ENCODE peak calls at places on chromosomes 7 and 10, in four cellular contexts. M, B, E and H are unnamed samples.

GRCh38 chr10:24645784-24646183 is 77.9 kb downstream of the ARHGAP21 start:
- DNase-seq in M (no peak), B (no peak), E (no peak), H (peak)

GRCh38 chr7:75696263-75697037 is 42.3 kb downstream of the HIP1 start:
- DNase-seq in M (no peak), B (no peak), E (no peak), H (no peak)

GRCh38 chr10:36236931-36237330 is 594.8 kb upstream of the FZD8 start:
- DNase-seq in M (no peak), B (no peak), E (no peak), H (no peak)

GRCh38 chr7:154792436-154793055 is 210.4 kb downstream of the PAXIP1 start:
- DNase-seq in M (no peak), B (no peak), E (no peak), H (no peak)

GRCh38 chr7:86972072-86972471 is 87.4 kb downstream of the ELAPOR2 start:
- DNase-seq in M (no peak), B (no peak), E (no peak), H (no peak)

GRCh38 chr7:102951839-102952238 is 39.0 kb downstream of the LRRC17 start:
- DNase-seq in M (no peak), B (no peak), E (no peak), H (no peak)

GRCh38 chr7:16925609-16926008 is 43.8 kb upstream of the AGR3 start:
- DNase-seq in M (no peak), B (no peak), E (no peak), H (no peak)

GRCh38 chr10:958106-958505 is 26.6 kb upstream of the LARP4B start:
- DNase-seq in M (no peak), B (no peak), E (no peak), H (no peak)

GRCh38 chr7:5701085-5701914 is 80.2 kb downstream of the RNF216 start:
- DNase-seq in M (no peak), B (no peak), E (no peak), H (peak)

GRCh38 chr7:130668258-130669050 is at the start of gene COPG2:
- DNase-seq in M (peak), B (peak), E (peak), H (peak)

DNA sequence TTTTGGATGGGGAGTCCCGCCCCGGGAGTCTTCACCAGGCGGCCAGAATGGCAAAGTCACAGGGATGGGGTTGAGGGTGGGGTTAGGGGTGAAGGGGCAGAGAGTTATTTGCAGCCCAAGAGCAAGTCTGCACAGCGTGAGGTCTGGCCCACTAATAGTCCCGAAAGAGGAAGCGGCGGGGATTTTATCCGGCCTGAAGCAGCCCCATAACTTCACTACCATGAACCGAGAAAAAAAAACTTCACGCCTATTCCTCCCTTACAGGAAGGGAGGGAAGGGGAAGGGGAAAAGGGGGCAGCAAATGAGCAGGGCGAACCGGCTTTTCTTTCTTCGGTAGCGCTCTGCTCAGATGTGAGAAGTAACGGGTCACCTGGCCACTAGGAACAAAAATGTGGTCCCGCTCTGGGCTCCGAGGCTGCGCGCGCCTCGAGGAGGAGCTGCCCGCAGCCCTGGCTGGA is 709 bp downstream of the ITPRIP start:
- DNase-seq in M (no peak), B (peak), E (no peak), H (peak)
- H3K27ac ChIP-seq in M (peak), B (peak), E (peak), H (peak)

DNA sequence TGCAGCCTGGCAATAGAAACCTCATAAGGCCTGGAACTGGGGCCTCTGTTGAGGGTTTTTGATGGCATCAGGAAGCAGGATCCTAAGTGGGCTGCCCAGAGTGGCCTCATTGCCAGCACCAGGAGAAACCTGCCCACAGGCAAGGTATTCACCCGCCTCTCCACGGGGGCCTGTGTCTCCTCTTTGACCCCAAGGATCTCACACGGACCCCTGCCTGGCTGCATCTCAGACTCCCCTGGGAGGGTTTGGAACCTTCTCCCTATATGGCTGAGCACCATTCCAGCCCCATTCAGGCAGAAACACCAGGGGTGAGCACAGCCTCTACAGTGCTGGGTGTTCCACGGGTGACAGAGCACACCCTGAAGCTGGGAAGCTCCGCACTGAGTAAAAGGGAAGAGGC is 14.6 kb upstream of the C10orf71 start:
- DNase-seq in M (no peak), B (no peak), E (peak), H (no peak)
- H3K27ac ChIP-seq in M (no peak), B (no peak), E (peak), H (no peak)

GRCh38 chr7:140251824-140252555 is 75.2 kb upstream of the KDM7A start:
- DNase-seq in M (no peak), B (no peak), E (no peak), H (no peak)

GRCh38 chr7:140247564-140247963 is 70.8 kb upstream of the KDM7A start:
- DNase-seq in M (no peak), B (no peak), E (no peak), H (no peak)

GRCh38 chr7:140245611-140246105 is 68.9 kb upstream of the KDM7A start:
- DNase-seq in M (no peak), B (no peak), E (no peak), H (no peak)

DNA sequence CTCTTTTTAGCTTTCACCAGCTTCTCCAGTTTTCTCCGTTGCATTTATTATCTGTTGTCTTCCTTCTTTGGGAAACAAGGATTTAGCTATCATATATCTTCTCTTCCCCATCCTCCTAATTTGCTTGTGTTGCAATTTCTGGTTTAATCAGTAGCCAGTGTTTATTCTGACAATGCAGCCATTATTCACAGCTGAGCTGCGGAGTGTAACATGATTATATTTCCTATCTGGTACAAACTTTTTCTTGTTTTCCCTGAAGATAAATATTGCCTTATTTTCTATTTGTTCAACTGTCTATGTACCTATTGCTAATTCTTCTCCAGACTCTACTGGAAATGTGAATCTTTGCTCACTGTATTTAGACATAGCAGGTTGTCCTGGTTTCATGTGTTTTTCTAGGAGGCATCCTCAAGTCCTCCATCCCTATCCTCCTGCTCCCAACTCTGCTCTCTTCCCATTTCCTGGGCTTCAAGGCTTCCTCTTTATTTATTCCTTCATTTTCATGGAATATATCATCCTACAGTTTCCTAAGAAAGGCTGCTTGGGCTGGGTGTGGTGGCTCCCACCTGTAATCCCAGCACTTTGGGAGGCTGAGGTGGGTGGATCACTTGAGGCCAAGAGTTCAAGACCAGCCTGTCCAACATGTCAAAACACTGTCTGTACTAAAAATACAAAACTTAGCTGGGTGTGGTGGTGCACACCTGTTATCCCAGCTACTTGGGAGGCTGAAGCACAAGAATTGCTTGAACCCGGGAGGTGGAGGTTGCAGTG is 72.4 kb upstream of the KDM7A start:
- DNase-seq in M (no peak), B (no peak), E (no peak), H (no peak)
- H3K27ac ChIP-seq in M (no peak), B (no peak), E (no peak), H (no peak)

GRCh38 chr10:77842652-77843212 is 83.8 kb downstream of the DLG5 start:
- DNase-seq in M (no peak), B (no peak), E (no peak), H (no peak)
- H3K27ac ChIP-seq in M (no peak), B (no peak), E (no peak), H (no peak)

DNA sequence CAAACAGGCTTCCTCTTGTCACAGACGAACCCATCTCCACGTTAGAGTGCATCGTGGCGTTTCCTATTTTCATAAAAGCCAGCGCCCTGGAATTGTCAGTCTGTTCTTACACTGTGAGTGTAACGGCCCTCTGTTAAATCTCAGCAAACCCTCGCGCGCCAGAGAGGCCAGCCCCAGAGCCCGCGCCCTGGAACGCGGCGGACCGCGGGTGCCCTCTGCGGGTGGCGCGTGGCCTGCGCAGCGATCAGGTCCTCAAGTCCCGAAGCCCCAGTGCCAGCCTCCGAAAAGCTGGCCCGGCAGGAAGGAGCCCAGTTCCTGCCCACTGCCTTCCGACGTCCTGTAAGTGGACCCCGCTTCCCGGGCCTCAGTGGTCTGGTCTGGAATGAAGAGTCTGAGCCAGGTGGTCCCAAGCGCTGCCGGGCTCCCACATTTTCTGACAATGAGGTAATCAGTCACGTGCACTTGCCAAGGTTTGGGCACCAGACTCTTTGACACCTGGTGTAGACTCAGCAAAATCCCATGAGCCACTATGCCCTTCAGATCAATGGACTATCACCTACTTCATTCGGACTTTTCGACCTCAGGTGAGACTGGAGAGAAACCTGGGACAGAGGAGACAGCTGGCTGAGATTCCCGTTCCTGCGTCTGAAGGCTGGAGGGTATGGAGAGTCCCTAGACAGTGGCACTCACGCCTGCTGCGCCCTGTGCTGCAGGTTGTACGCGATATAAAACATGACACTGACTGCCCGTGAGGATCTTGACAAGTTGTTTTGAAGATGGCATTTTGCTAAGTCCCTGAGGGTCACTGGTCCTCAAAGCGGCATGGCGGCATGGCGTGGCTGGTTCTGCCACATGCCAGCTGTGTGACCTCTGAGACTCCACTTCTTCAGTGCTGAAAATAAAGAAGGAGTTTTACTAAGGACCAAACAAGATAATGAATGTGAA is 109.4 kb upstream of the LANCL2 start:
- DNase-seq in M (peak), B (peak), E (peak), H (peak)
- H3K27ac ChIP-seq in M (no peak), B (peak), E (peak), H (peak)

DNA sequence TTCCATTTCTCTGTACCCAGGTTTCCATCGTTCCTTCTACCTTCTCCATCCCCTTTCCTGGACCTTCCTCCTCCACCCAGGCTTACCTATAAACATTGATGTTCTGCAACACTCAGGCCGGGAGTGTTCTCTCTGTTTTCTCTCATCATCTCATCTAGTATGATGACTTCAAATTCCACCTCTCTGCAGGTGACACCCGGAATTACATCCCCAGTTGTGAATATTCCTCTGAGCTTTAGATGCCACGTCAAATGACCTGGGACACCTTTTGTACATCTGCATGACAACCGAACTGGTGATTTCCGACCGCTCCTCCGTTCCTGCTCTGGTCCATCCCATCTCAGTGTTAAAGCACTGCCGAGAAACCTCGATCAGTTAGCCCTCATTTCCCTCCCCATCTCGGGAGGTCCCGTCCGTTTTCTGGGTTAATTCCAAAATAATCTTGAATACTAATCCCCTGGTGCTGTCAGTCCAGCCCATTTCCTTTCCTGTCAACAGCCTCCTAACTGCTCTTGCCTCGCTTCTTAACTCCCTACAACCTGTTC is 76.7 kb upstream of the SAMD8 start:
- DNase-seq in M (no peak), B (no peak), E (no peak), H (no peak)
- H3K27ac ChIP-seq in M (no peak), B (no peak), E (peak), H (no peak)

GRCh38 chr10:12971001-12971788 is 30.3 kb downstream of the CCDC3 start:
- DNase-seq in M (no peak), B (no peak), E (no peak), H (no peak)
- H3K27ac ChIP-seq in M (no peak), B (no peak), E (no peak), H (no peak)